ENCODE peak calls at places on chromosomes 3 and 15, in nine cellular contexts. J is stimulated activated naive CD4-positive, alpha-beta T cell; X is kidney glomerular epithelial cell; G is activated CD4-positive, alpha-beta T cell treated with anti-CD3 and anti-CD28 coated beads, Interleukin-2, amount 50 U/mL, for 24 hours; W is iPS-NIHi11; Q is progenitor cell of endocrine pancreas; K is stimulated activated CD8-positive, alpha-beta memory T cell treated with anti-CD3 and anti-CD28 coated beads, Interleukin-2, amount 100 ng/mL, for 48 hours; Z is midbrain; H is central memory CD4-positive, alpha-beta T cell. N is an unnamed sample.

GRCh38 chr3:58051196-58051595 is 43.0 kb downstream of the FLNB start:
- DNase-seq in J (no peak), X (no peak), G (no peak), W (no peak), Q (no peak), K (no peak), Z (no peak), H (no peak), N (no peak)

GRCh38 chr3:48543271-48543866 is 13.2 kb downstream of the PFKFB4 start:
- DNase-seq in J (no peak), X (no peak), G (no peak), W (no peak), Q (no peak), K (no peak), Z (peak), H (no peak), N (no peak)

GRCh38 chr3:100082724-100083123 is 31.6 kb downstream of the FILIP1L start:
- DNase-seq in J (no peak), X (no peak), G (no peak), W (no peak), Q (no peak), K (no peak), Z (no peak), H (no peak), N (no peak)

GRCh38 chr15:60358935-60359672 is 38.7 kb downstream of the ANXA2 start:
- DNase-seq in J (no peak), X (no peak), G (no peak), W (no peak), Q (no peak), K (no peak), Z (no peak), H (no peak), N (no peak)

GRCh38 chr3:133153382-133153781 is 115.2 kb downstream of the TMEM108 start:
- DNase-seq in J (no peak), X (no peak), G (no peak), W (no peak), Q (no peak), K (no peak), Z (no peak), H (no peak), N (no peak)

GRCh38 chr3:13887746-13888300 is 8.0 kb upstream of the WNT7A start:
- DNase-seq in J (no peak), X (no peak), G (no peak), W (no peak), Q (no peak), K (no peak), Z (no peak), H (no peak), N (no peak)

GRCh38 chr15:38226867-38227266 is 25.8 kb upstream of the SPRED1 start:
- DNase-seq in J (no peak), X (peak), G (no peak), W (no peak), Q (no peak), K (no peak), Z (peak), H (no peak), N (no peak)

GRCh38 chr3:105976211-105976610 is 107.4 kb upstream of the CBLB start:
- DNase-seq in J (no peak), X (no peak), G (no peak), W (no peak), Q (no peak), K (no peak), Z (no peak), H (no peak), N (no peak)

GRCh38 chr3:150132101-150132749 is 161.5 kb upstream of the PFN2 start:
- DNase-seq in J (no peak), X (no peak), G (no peak), W (no peak), Q (no peak), K (no peak), Z (no peak), H (no peak), N (no peak)

GRCh38 chr15:95152741-95153140 is 921.4 kb downstream of the MCTP2 start:
- DNase-seq in J (no peak), X (peak), G (no peak), W (no peak), Q (no peak), K (no peak), Z (no peak), H (no peak), N (no peak)

GRCh38 chr3:47577583-47578118 is 1.0 kb downstream of the CSPG5 start:
- DNase-seq in J (no peak), X (no peak), G (no peak), W (peak), Q (no peak), K (no peak), Z (no peak), H (no peak), N (no peak)

GRCh38 chr15:72982750-72983149 is 69.5 kb upstream of the NEO1 start:
- DNase-seq in J (no peak), X (no peak), G (no peak), W (no peak), Q (no peak), K (no peak), Z (no peak), H (no peak), N (no peak)

GRCh38 chr15:87118424-87118823 is 1038.8 kb downstream of the AGBL1 start:
- DNase-seq in J (no peak), X (no peak), G (no peak), W (peak), Q (no peak), K (no peak), Z (no peak), H (no peak), N (no peak)

GRCh38 chr3:57818772-57819171 is 62.7 kb downstream of the SLMAP start:
- DNase-seq in J (no peak), X (no peak), G (no peak), W (no peak), Q (no peak), K (no peak), Z (no peak), H (no peak), N (no peak)

GRCh38 chr3:152738656-152739055 is 96.3 kb upstream of the P2RY1 start:
- DNase-seq in J (no peak), X (no peak), G (no peak), W (no peak), Q (no peak), K (no peak), Z (no peak), H (no peak), N (no peak)

GRCh38 chr3:131655076-131655685 is 152.4 kb upstream of the MRPL3 start:
- DNase-seq in J (no peak), X (peak), G (no peak), W (no peak), Q (no peak), K (no peak), Z (no peak), H (no peak), N (no peak)

GRCh38 chr3:107347717-107348116 is 29.5 kb upstream of the CCDC54 start:
- DNase-seq in J (no peak), X (no peak), G (no peak), W (no peak), Q (no peak), K (no peak), Z (no peak), H (no peak), N (no peak)

GRCh38 chr3:123605789-123606234 is 21.0 kb upstream of the HACD2 start:
- DNase-seq in J (no peak), X (peak), G (no peak), W (peak), Q (no peak), K (no peak), Z (no peak), H (no peak), N (no peak)

GRCh38 chr3:26011276-26011675 is 221.4 kb downstream of the OXSM start:
- DNase-seq in J (no peak), X (no peak), G (no peak), W (no peak), Q (no peak), K (no peak), Z (no peak), H (no peak), N (no peak)

GRCh38 chr3:190492966-190493365 is 20.9 kb upstream of the IL1RAP start:
- DNase-seq in J (no peak), X (no peak), G (no peak), W (peak), Q (no peak), K (no peak), Z (no peak), H (no peak), N (no peak)

GRCh38 chr15:68517285-68517711 is 61.5 kb upstream of the CORO2B start:
- DNase-seq in J (no peak), X (no peak), G (no peak), W (peak), Q (no peak), K (no peak), Z (no peak), H (no peak), N (no peak)

GRCh38 chr15:35305031-35305555 is 220.0 kb upstream of the NANOGP8 start:
- DNase-seq in J (no peak), X (peak), G (no peak), W (no peak), Q (no peak), K (no peak), Z (no peak), H (no peak), N (no peak)

GRCh38 chr15:99442268-99442897 is 123.4 kb upstream of the MEF2A start:
- DNase-seq in J (no peak), X (peak), G (no peak), W (no peak), Q (no peak), K (no peak), Z (no peak), H (no peak), N (no peak)

GRCh38 chr3:156563900-156564682 is 9.2 kb upstream of the SSR3 start:
- DNase-seq in J (no peak), X (no peak), G (no peak), W (no peak), Q (no peak), K (no peak), Z (no peak), H (no peak), N (no peak)

GRCh38 chr15:58770519-58770856 is 614 bp upstream of the MINDY2 start:
- DNase-seq in J (peak), X (peak), G (no peak), W (no peak), Q (no peak), K (no peak), Z (no peak), H (no peak), N (no peak)

GRCh38 chr3:154240235-154240634 is 84.1 kb downstream of the DHX36 start:
- DNase-seq in J (no peak), X (no peak), G (no peak), W (no peak), Q (no peak), K (no peak), Z (no peak), H (no peak), N (no peak)

N was measured in central memory CD8-positive, alpha-beta T cell.